ENCODE peak calls at places on chromosomes 3 and 15, in six cellular contexts. One of them, this sample, is unnamed.

GRCh38 chr3:140416686-140417085 is 261.2 kb upstream of the TRIM42 start:
- DNase-seq in SK-N-SH: no peak
- DNase-seq in esophagus muscularis mucosa: peak
- DNase-seq in A549: no peak
- DNase-seq in HepG2: no peak
- DNase-seq in GM12878: no peak
- DNase-seq in this sample: no peak

GRCh38 chr3:171028025-171028778 is 1.7 kb upstream of the SLC2A2 start:
- DNase-seq in SK-N-SH: peak
- DNase-seq in esophagus muscularis mucosa: no peak
- DNase-seq in A549: no peak
- DNase-seq in HepG2: peak
- DNase-seq in GM12878: no peak
- DNase-seq in this sample: peak

GRCh38 chr3:111252795-111253194 is 181.2 kb downstream of the NECTIN3 start:
- DNase-seq in SK-N-SH: peak
- DNase-seq in esophagus muscularis mucosa: no peak
- DNase-seq in A549: no peak
- DNase-seq in HepG2: no peak
- DNase-seq in GM12878: no peak
- DNase-seq in this sample: no peak

GRCh38 chr3:65356331-65357286 is 668.8 kb upstream of the ADAMTS9 start:
- DNase-seq in SK-N-SH: peak
- DNase-seq in esophagus muscularis mucosa: no peak
- DNase-seq in A549: no peak
- DNase-seq in HepG2: no peak
- DNase-seq in GM12878: no peak
- DNase-seq in this sample: peak

GRCh38 chr3:161043343-161044035 is 61.7 kb downstream of the B3GALNT1 start:
- DNase-seq in SK-N-SH: no peak
- DNase-seq in esophagus muscularis mucosa: no peak
- DNase-seq in A549: no peak
- DNase-seq in HepG2: no peak
- DNase-seq in GM12878: no peak
- DNase-seq in this sample: no peak

GRCh38 chr3:51434746-51435323 is 43.8 kb downstream of the RBM15B start:
- DNase-seq in SK-N-SH: peak
- DNase-seq in esophagus muscularis mucosa: no peak
- DNase-seq in A549: peak
- DNase-seq in HepG2: peak
- DNase-seq in GM12878: peak
- DNase-seq in this sample: no peak

GRCh38 chr3:101497803-101498202 is 15.2 kb downstream of the SENP7 start:
- DNase-seq in SK-N-SH: no peak
- DNase-seq in esophagus muscularis mucosa: no peak
- DNase-seq in A549: no peak
- DNase-seq in HepG2: no peak
- DNase-seq in GM12878: no peak
- DNase-seq in this sample: no peak

GRCh38 chr3:23594897-23595670 is 210.7 kb upstream of the UBE2E1 start:
- DNase-seq in SK-N-SH: no peak
- DNase-seq in esophagus muscularis mucosa: peak
- DNase-seq in A549: no peak
- DNase-seq in HepG2: no peak
- DNase-seq in GM12878: no peak
- DNase-seq in this sample: no peak

GRCh38 chr3:170506556-170506955 is 79.3 kb downstream of the SLC7A14 start:
- DNase-seq in SK-N-SH: no peak
- DNase-seq in esophagus muscularis mucosa: no peak
- DNase-seq in A549: peak
- DNase-seq in HepG2: peak
- DNase-seq in GM12878: no peak
- DNase-seq in this sample: no peak

GRCh38 chr3:123044981-123045763 is 17.6 kb upstream of the SEMA5B start:
- DNase-seq in SK-N-SH: no peak
- DNase-seq in esophagus muscularis mucosa: no peak
- DNase-seq in A549: no peak
- DNase-seq in HepG2: no peak
- DNase-seq in GM12878: no peak
- DNase-seq in this sample: no peak

GRCh38 chr15:89824607-89824867 is 9.9 kb upstream of the ANPEP start:
- DNase-seq in SK-N-SH: no peak
- DNase-seq in esophagus muscularis mucosa: no peak
- DNase-seq in A549: no peak
- DNase-seq in HepG2: no peak
- DNase-seq in GM12878: no peak
- DNase-seq in this sample: no peak

GRCh38 chr15:70916531-70916930 is 23.9 kb downstream of the LRRC49 start:
- DNase-seq in SK-N-SH: no peak
- DNase-seq in esophagus muscularis mucosa: no peak
- DNase-seq in A549: no peak
- DNase-seq in HepG2: no peak
- DNase-seq in GM12878: no peak
- DNase-seq in this sample: no peak

GRCh38 chr3:186097663-186098451 is 11.0 kb downstream of the ETV5 start:
- DNase-seq in SK-N-SH: peak
- DNase-seq in esophagus muscularis mucosa: no peak
- DNase-seq in A549: peak
- DNase-seq in HepG2: peak
- DNase-seq in GM12878: no peak
- DNase-seq in this sample: peak

GRCh38 chr15:75720787-75721461 is 8.3 kb upstream of the CSPG4 start:
- DNase-seq in SK-N-SH: peak
- DNase-seq in esophagus muscularis mucosa: no peak
- DNase-seq in A549: peak
- DNase-seq in HepG2: peak
- DNase-seq in GM12878: no peak
- DNase-seq in this sample: no peak

GRCh38 chr3:171441381-171441780 is 18.8 kb downstream of the TNIK start:
- DNase-seq in SK-N-SH: no peak
- DNase-seq in esophagus muscularis mucosa: no peak
- DNase-seq in A549: no peak
- DNase-seq in HepG2: no peak
- DNase-seq in GM12878: no peak
- DNase-seq in this sample: no peak

GRCh38 chr15:64288577-64288976 is 67.4 kb downstream of the CSNK1G1 start:
- DNase-seq in SK-N-SH: no peak
- DNase-seq in esophagus muscularis mucosa: no peak
- DNase-seq in A549: no peak
- DNase-seq in HepG2: no peak
- DNase-seq in GM12878: no peak
- DNase-seq in this sample: no peak

GRCh38 chr3:180612363-180612762 is 10.4 kb downstream of the TTC14 start:
- DNase-seq in SK-N-SH: no peak
- DNase-seq in esophagus muscularis mucosa: no peak
- DNase-seq in A549: no peak
- DNase-seq in HepG2: no peak
- DNase-seq in GM12878: no peak
- DNase-seq in this sample: no peak

GRCh38 chr3:69896095-69896494 is 103.4 kb upstream of the SAMMSON start:
- DNase-seq in SK-N-SH: no peak
- DNase-seq in esophagus muscularis mucosa: no peak
- DNase-seq in A549: no peak
- DNase-seq in HepG2: no peak
- DNase-seq in GM12878: no peak
- DNase-seq in this sample: no peak

GRCh38 chr3:10228248-10228950 is 19.9 kb upstream of the TATDN2 start:
- DNase-seq in SK-N-SH: no peak
- DNase-seq in esophagus muscularis mucosa: no peak
- DNase-seq in A549: no peak
- DNase-seq in HepG2: no peak
- DNase-seq in GM12878: no peak
- DNase-seq in this sample: no peak

GRCh38 chr3:157117875-157118654 is 41.9 kb downstream of the CCNL1 start:
- DNase-seq in SK-N-SH: no peak
- DNase-seq in esophagus muscularis mucosa: no peak
- DNase-seq in A549: no peak
- DNase-seq in HepG2: no peak
- DNase-seq in GM12878: no peak
- DNase-seq in this sample: no peak

GRCh38 chr3:8660271-8660731 is 15.7 kb upstream of the SSUH2 start:
- DNase-seq in SK-N-SH: no peak
- DNase-seq in esophagus muscularis mucosa: no peak
- DNase-seq in A549: no peak
- DNase-seq in HepG2: no peak
- DNase-seq in GM12878: no peak
- DNase-seq in this sample: no peak

GRCh38 chr3:195150194-195151118 is 120.5 kb downstream of the XXYLT1 start:
- DNase-seq in SK-N-SH: peak
- DNase-seq in esophagus muscularis mucosa: no peak
- DNase-seq in A549: no peak
- DNase-seq in HepG2: no peak
- DNase-seq in GM12878: no peak
- DNase-seq in this sample: peak

GRCh38 chr3:88003115-88003755 is 55.6 kb downstream of the CGGBP1 start:
- DNase-seq in SK-N-SH: peak
- DNase-seq in esophagus muscularis mucosa: no peak
- DNase-seq in A549: peak
- DNase-seq in HepG2: peak
- DNase-seq in GM12878: no peak
- DNase-seq in this sample: no peak

GRCh38 chr3:133447751-133448477 is 48.1 kb downstream of the BFSP2 start:
- DNase-seq in SK-N-SH: no peak
- DNase-seq in esophagus muscularis mucosa: no peak
- DNase-seq in A549: no peak
- DNase-seq in HepG2: no peak
- DNase-seq in GM12878: no peak
- DNase-seq in this sample: no peak

GRCh38 chr3:132347095-132347494 is 29.9 kb downstream of the ACP3 start:
- DNase-seq in SK-N-SH: no peak
- DNase-seq in esophagus muscularis mucosa: no peak
- DNase-seq in A549: no peak
- DNase-seq in HepG2: peak
- DNase-seq in GM12878: no peak
- DNase-seq in this sample: no peak

GRCh38 chr3:143600762-143601161 is 247.5 kb downstream of the SLC9A9 start:
- DNase-seq in SK-N-SH: no peak
- DNase-seq in esophagus muscularis mucosa: peak
- DNase-seq in A549: no peak
- DNase-seq in HepG2: no peak
- DNase-seq in GM12878: no peak
- DNase-seq in this sample: no peak

GRCh38 chr15:78059110-78059839 is 18.2 kb downstream of the TBC1D2B start:
- DNase-seq in SK-N-SH: no peak
- DNase-seq in esophagus muscularis mucosa: no peak
- DNase-seq in A549: no peak
- DNase-seq in HepG2: no peak
- DNase-seq in GM12878: no peak
- DNase-seq in this sample: no peak

DNA sequence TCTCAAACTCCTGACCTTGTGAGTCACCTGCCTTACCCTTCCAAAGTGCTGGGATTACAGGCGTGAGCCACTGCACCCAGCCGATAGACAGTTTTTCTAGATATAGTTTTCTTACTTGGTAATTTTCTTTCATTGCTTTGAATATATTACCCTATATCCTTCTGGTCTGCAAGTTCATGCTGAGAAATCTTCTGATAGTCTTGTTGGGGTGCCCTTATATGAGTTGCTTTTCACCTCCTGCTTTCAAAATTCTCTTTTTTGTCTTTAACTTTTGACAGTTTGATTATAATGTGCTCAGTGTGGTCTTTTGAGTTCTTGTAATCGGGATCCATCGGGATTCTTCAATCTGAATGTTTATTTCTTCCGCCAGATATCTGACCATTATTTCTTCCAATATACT is 217.3 kb downstream of the GREM1 start:
- DNase-seq in SK-N-SH: no peak
- DNase-seq in esophagus muscularis mucosa: no peak
- DNase-seq in A549: no peak
- DNase-seq in HepG2: no peak
- DNase-seq in GM12878: no peak
- DNase-seq in this sample: no peak
- TF ChIP-seq CTCF in SK-N-SH: no peak
- TF ChIP-seq CTCF in esophagus muscularis mucosa: no peak
- TF ChIP-seq CTCF in A549: no peak
- TF ChIP-seq CTCF in HepG2: no peak
- TF ChIP-seq CTCF in GM12878: no peak
- TF ChIP-seq CTCF in this sample: no peak

GRCh38 chr3:40452876-40453730 is 4.0 kb upstream of the RPL14 start:
- DNase-seq in SK-N-SH: peak
- DNase-seq in esophagus muscularis mucosa: peak
- DNase-seq in A549: peak
- DNase-seq in HepG2: peak
- DNase-seq in GM12878: peak
- DNase-seq in this sample: peak
- TF ChIP-seq EP300 in SK-N-SH: no peak
- TF ChIP-seq EP300 in esophagus muscularis mucosa: no peak
- TF ChIP-seq EP300 in A549: no peak
- TF ChIP-seq EP300 in HepG2: peak
- TF ChIP-seq EP300 in GM12878: no peak
- TF ChIP-seq EP300 in this sample: peak

DNA sequence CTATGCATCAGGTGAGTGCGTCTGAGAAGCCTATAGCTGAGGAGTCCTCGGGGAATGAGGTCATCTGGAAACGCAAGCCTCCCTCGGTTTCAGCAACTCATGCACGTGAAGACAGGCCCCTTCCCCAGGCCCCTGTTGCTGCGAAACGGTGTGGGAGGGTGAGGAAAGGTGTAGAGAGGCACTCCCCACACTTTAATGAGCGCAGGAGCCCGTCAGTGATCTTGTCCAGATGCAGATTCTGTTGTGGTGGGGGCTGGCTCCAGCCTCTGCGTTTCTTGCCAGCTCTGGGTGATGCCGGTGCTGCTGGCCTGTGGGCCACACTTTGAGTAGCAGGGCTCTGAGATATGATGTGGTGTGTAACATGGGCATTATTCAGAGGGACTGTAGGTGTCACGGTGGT is 38.6 kb upstream of the LACTB start:
- DNase-seq in SK-N-SH: no peak
- DNase-seq in esophagus muscularis mucosa: no peak
- DNase-seq in A549: no peak
- DNase-seq in HepG2: no peak
- DNase-seq in GM12878: no peak
- DNase-seq in this sample: no peak
- H3K4me3 ChIP-seq in SK-N-SH: no peak
- H3K4me3 ChIP-seq in esophagus muscularis mucosa: no peak
- H3K4me3 ChIP-seq in A549: no peak
- H3K4me3 ChIP-seq in HepG2: no peak
- H3K4me3 ChIP-seq in GM12878: no peak
- H3K4me3 ChIP-seq in this sample: no peak

DNA sequence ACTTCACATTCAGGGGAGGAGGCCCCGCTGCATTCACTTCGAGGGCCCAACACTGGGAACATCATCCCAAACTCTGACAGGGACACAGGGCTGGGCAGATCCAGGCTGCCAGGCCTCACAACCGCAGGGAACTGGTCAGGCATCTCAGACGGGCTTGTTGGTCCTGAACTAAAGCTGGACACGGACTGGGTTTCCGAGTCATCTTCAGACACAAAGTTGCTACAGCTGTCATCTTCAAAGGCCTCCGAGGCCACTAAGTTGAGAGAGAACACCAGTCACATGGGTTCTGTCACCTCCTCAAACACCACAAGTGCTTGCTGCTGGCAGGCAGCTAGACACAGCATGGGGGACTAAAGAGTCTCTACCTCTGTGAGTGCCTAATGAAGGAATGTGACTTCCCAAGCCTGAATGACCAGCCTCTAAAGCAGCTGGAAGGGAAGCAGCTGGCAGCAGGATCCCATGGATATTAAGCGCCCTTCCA is 50.9 kb downstream of the CAPN7 start:
- DNase-seq in SK-N-SH: no peak
- DNase-seq in esophagus muscularis mucosa: no peak
- DNase-seq in A549: no peak
- DNase-seq in HepG2: no peak
- DNase-seq in GM12878: no peak
- DNase-seq in this sample: no peak
- TF ChIP-seq CTCF in SK-N-SH: no peak
- TF ChIP-seq CTCF in esophagus muscularis mucosa: no peak
- TF ChIP-seq CTCF in A549: no peak
- TF ChIP-seq CTCF in HepG2: no peak
- TF ChIP-seq CTCF in GM12878: no peak
- TF ChIP-seq CTCF in this sample: no peak